ENCODE peak calls at places on chromosomes 3 and 15, in six cellular contexts. U is NAMALWA; Q is activated CD4-positive, alpha-beta memory T cell treated with anti-CD3 and anti-CD28 coated beads, Interleukin-2, amount 10 ng/mL, durations not matched to agents 7 days and 5 days; D is activated T-cell treated with anti-CD3 and anti-CD28 coated beads, Interleukin-2, amount 50 U/mL, for 24 hours; I is stromal cell of bone marrow; F is kidney tubule cell. O is an unnamed sample.

GRCh38 chr3:186307594-186307993 is 54.4 kb downstream of the DGKG start:
- DNase-seq in F (peak; percentile 21), D (no peak), U (peak; percentile 57), I (peak; percentile 31), Q (no peak), O (peak; percentile 20)

GRCh38 chr15:57505949-57506391 is 85.7 kb upstream of the MYZAP start:
- DNase-seq in D (no peak), Q (no peak), I (no peak), U (no peak), F (peak; percentile 84), O (no peak)

GRCh38 chr3:127000792-127001191 is 17.9 kb downstream of the PLXNA1 start:
- DNase-seq in Q (no peak), F (no peak), D (no peak), U (no peak), I (no peak), O (no peak)

GRCh38 chr3:10945683-10946287 is 46.8 kb upstream of the SLC6A1 start:
- DNase-seq in Q (peak; percentile 55), F (peak; percentile 40), I (peak; percentile 13), U (peak; percentile 72), D (peak; percentile 66), O (peak; percentile 28)

GRCh38 chr3:138434276-138434874 is at the start of gene ESYT3:
- DNase-seq in D (peak; percentile 77), Q (peak; percentile 72), U (no peak), F (peak; percentile 88), I (no peak), O (peak; percentile 57)

GRCh38 chr15:101044625-101045235 is 125.6 kb downstream of the LRRK1 start:
- DNase-seq in Q (no peak), I (no peak), D (no peak), F (no peak), U (no peak), O (no peak)

GRCh38 chr3:62940763-62941632 is 65.8 kb upstream of the CADPS start:
- DNase-seq in I (peak; percentile 10), Q (no peak), F (no peak), D (no peak), U (no peak), O (no peak)

GRCh38 chr3:103136621-103137020 is 701.8 kb downstream of the ZPLD1 start:
- DNase-seq in Q (no peak), I (no peak), F (no peak), U (no peak), D (no peak), O (no peak)

GRCh38 chr3:100068758-100069345 is 45.4 kb downstream of the FILIP1L start:
- DNase-seq in U (peak; percentile 84), D (peak; percentile 82), Q (peak; percentile 87), I (peak; percentile 67), F (peak; percentile 68), O (peak; percentile 22)

GRCh38 chr3:126130981-126131750 is 47.2 kb upstream of the SLC41A3 start:
- DNase-seq in U (no peak), I (no peak), Q (no peak), F (peak; percentile 49), D (peak; percentile 14), O (no peak)

GRCh38 chr3:46090161-46090591 is 62.9 kb upstream of the XCR1 start:
- DNase-seq in D (no peak), F (peak; percentile 80), Q (no peak), I (no peak), U (no peak), O (peak; percentile 53)

GRCh38 chr15:66700802-66701421 is 1.1 kb upstream of the SMAD6 start:
- DNase-seq in I (peak; percentile 95), Q (peak; percentile 90), F (peak; percentile 94), D (peak; percentile 91), U (peak; percentile 94), O (peak; percentile 90)

GRCh38 chr15:97124790-97125189 is 794.3 kb downstream of the NR2F2 start:
- DNase-seq in Q (no peak), F (no peak), I (no peak), D (no peak), U (no peak), O (no peak)

O was measured in MV-4-11.